ENCODE peak calls at places on chromosome 20, in nine cellular contexts. L is EL; P is esophagus squamous epithelium; Z is fibroblast of the aortic adventitia; Y is NCI-H1105 treated with DMSO at 0.1 percent for 48 hours; W is activated naive CD4-positive, alpha-beta T cell treated with anti-CD3 and anti-CD28 coated beads, Interleukin-2, amount 10 ng/mL, durations not matched to agents 7 days and 5 days; F is fibroblast of lung; C is stimulated activated CD4-positive, alpha-beta T cell treated with anti-CD3 and anti-CD28 coated beads, Interleukin-4, amount 100 ng/mL, for 4 hours; V is HFF-Myc. E is an unnamed sample.

GRCh38 chr20:63315982-63316491 is 23.1 kb downstream of the COL20A1 start:
- DNase-seq in L (no peak), P (no peak), Z (no peak), Y (no peak), W (no peak), F (no peak), C (no peak), V (no peak), E (no peak)

GRCh38 chr20:49447946-49448809 is 34.3 kb downstream of the KCNB1 start:
- DNase-seq in L (no peak), P (no peak), Z (peak; percentile 89), Y (no peak), W (no peak), F (no peak), C (no peak), V (no peak), E (no peak)

GRCh38 chr20:50142812-50143211 is 10.7 kb downstream of the PEDS1 start:
- DNase-seq in L (no peak), P (no peak), Z (no peak), Y (no peak), W (no peak), F (no peak), C (no peak), V (no peak), E (no peak)

GRCh38 chr20:44691424-44692423 is 23.4 kb upstream of the CCN5 start:
- DNase-seq in L (no peak), P (no peak), Z (peak; percentile 85), Y (no peak), W (no peak), F (peak; percentile 59), C (no peak), V (no peak), E (no peak)

GRCh38 chr20:6746901-6747609 is 20.4 kb upstream of the BMP2 start:
- DNase-seq in L (no peak), P (no peak), Z (peak; percentile 36), Y (no peak), W (no peak), F (peak; percentile 10), C (no peak), V (no peak), E (no peak)

GRCh38 chr20:45317826-45318225 is 9.7 kb upstream of the MATN4 start:
- DNase-seq in L (no peak), P (no peak), Z (no peak), Y (no peak), W (no peak), F (no peak), C (no peak), V (no peak), E (no peak)

GRCh38 chr20:40173877-40174276 is 515.2 kb downstream of the MAFB start:
- DNase-seq in L (no peak), P (no peak), Z (no peak), Y (no peak), W (no peak), F (no peak), C (no peak), V (no peak), E (no peak)

GRCh38 chr20:370977-371754 is 9.4 kb upstream of the TRIB3 start:
- DNase-seq in L (no peak), P (no peak), Z (no peak), Y (no peak), W (no peak), F (no peak), C (no peak), V (no peak), E (no peak)

GRCh38 chr20:58481541-58482021 is 33.6 kb downstream of the APCDD1L start:
- DNase-seq in L (peak; percentile 63), P (no peak), Z (peak; percentile 32), Y (no peak), W (peak; percentile 55), F (no peak), C (peak; percentile 35), V (no peak), E (no peak)

GRCh38 chr20:37408202-37408929 is 62.4 kb downstream of the SRC start:
- DNase-seq in L (no peak), P (no peak), Z (peak; percentile 31), Y (no peak), W (no peak), F (no peak), C (no peak), V (no peak), E (no peak)

GRCh38 chr20:62574612-62574993 is 67.7 kb upstream of the SLCO4A1 start:
- DNase-seq in L (no peak), P (no peak), Z (no peak), Y (no peak), W (no peak), F (no peak), C (no peak), V (no peak), E (no peak)

GRCh38 chr20:39376788-39377187 is 414.6 kb downstream of the DHX35 start:
- DNase-seq in L (no peak), P (no peak), Z (no peak), Y (no peak), W (no peak), F (no peak), C (no peak), V (no peak), E (no peak)

GRCh38 chr20:57657537-57658446 is 37.6 kb upstream of the ZBP1 start:
- DNase-seq in L (no peak), P (no peak), Z (no peak), Y (peak; percentile 86), W (peak; percentile 73), F (no peak), C (peak; percentile 42), V (no peak), E (no peak)

GRCh38 chr20:46678516-46678915 is 10.7 kb downstream of the TP53RK start:
- DNase-seq in L (no peak), P (no peak), Z (no peak), Y (no peak), W (no peak), F (no peak), C (no peak), V (no peak), E (no peak)

GRCh38 chr20:18719426-18719825 is 94.2 kb upstream of the SCP2D1 start:
- DNase-seq in L (peak; percentile 48), P (no peak), Z (no peak), Y (no peak), W (no peak), F (peak; percentile 75), C (no peak), V (no peak), E (no peak)

GRCh38 chr20:50399003-50399916 is 110.9 kb upstream of the PTPN1 start:
- DNase-seq in L (peak; percentile 34), P (no peak), Z (no peak), Y (no peak), W (no peak), F (peak; percentile 60), C (no peak), V (no peak), E (no peak)

GRCh38 chr20:58721951-58722371 is 29.4 kb downstream of the NPEPL1 start:
- DNase-seq in L (no peak), P (no peak), Z (no peak), Y (no peak), W (peak; percentile 18), F (no peak), C (no peak), V (no peak), E (no peak)

GRCh38 chr20:1474817-1475603 is 8.4 kb upstream of the NSFL1C start:
- DNase-seq in L (no peak), P (no peak), Z (no peak), Y (no peak), W (peak; percentile 33), F (no peak), C (no peak), V (no peak), E (no peak)

GRCh38 chr20:5039255-5039657 is 37.9 kb upstream of the SLC23A2 start:
- DNase-seq in L (no peak), P (no peak), Z (no peak), Y (no peak), W (peak; percentile 30), F (no peak), C (peak; percentile 16), V (no peak), E (no peak)

GRCh38 chr20:54019127-54019526 is 51.3 kb downstream of the BCAS1 start:
- DNase-seq in L (no peak), P (no peak), Z (no peak), Y (no peak), W (no peak), F (no peak), C (no peak), V (no peak), E (no peak)

GRCh38 chr20:6007529-6008103 is 46.2 kb downstream of the LRRN4 start:
- DNase-seq in L (no peak), P (no peak), Z (peak; percentile 10), Y (no peak), W (no peak), F (no peak), C (no peak), V (no peak), E (no peak)

GRCh38 chr20:46649965-46650542 is 1.2 kb downstream of the SLC13A3 start:
- DNase-seq in L (no peak), P (no peak), Z (no peak), Y (no peak), W (no peak), F (no peak), C (no peak), V (no peak), E (no peak)

GRCh38 chr20:36384022-36384619 is 78.0 kb downstream of the DLGAP4 start:
- DNase-seq in L (peak; percentile 38), P (no peak), Z (peak; percentile 33), Y (no peak), W (peak; percentile 68), F (peak; percentile 21), C (no peak), V (peak; percentile 11), E (no peak)

GRCh38 chr20:52760791-52761190 is 211.4 kb upstream of the TSHZ2 start:
- DNase-seq in L (no peak), P (no peak), Z (no peak), Y (no peak), W (no peak), F (no peak), C (no peak), V (no peak), E (no peak)

GRCh38 chr20:7291946-7292345 is 524.5 kb downstream of the BMP2 start:
- DNase-seq in L (no peak), P (no peak), Z (no peak), Y (no peak), W (no peak), F (peak; percentile 7), C (no peak), V (no peak), E (no peak)

GRCh38 chr20:25148982-25149846 is 46.3 kb upstream of the ENTPD6 start:
- DNase-seq in L (no peak), P (no peak), Z (no peak), Y (no peak), W (no peak), F (no peak), C (no peak), V (no peak), E (no peak)

GRCh38 chr20:64113796-64114355 is 6.5 kb upstream of the NPBWR2 start:
- DNase-seq in L (no peak), P (no peak), Z (no peak), Y (no peak), W (peak; percentile 16), F (no peak), C (no peak), V (no peak), E (no peak)

E was measured in AG04450.